ENCODE peak calls at places on chromosomes 3 and 15, in seven cellular contexts. One of them, this sample, is unnamed.

GRCh38 chr3:49721165-49721860 is 1.8 kb upstream of the AMIGO3 start:
- DNase-seq in stimulated activated CD4-positive, alpha-beta T cell treated with anti-CD3 and anti-CD28 coated beads, Interleukin-1b, Interleukin-23, amount 100 ng/mL, for 24 hours: no peak
- DNase-seq in Panc1: no peak
- DNase-seq in fibroblast of the aortic adventitia: no peak
- DNase-seq in mucosa of descending colon: peak
- DNase-seq in NCI-H446 treated with DMSO at 0.1 percent for 48 hours: no peak
- DNase-seq in lower leg skin: no peak
- DNase-seq in this sample: no peak

GRCh38 chr3:146889616-146890015 is 284.5 kb upstream of the PLSCR5 start:
- DNase-seq in stimulated activated CD4-positive, alpha-beta T cell treated with anti-CD3 and anti-CD28 coated beads, Interleukin-1b, Interleukin-23, amount 100 ng/mL, for 24 hours: no peak
- DNase-seq in Panc1: no peak
- DNase-seq in fibroblast of the aortic adventitia: no peak
- DNase-seq in mucosa of descending colon: no peak
- DNase-seq in NCI-H446 treated with DMSO at 0.1 percent for 48 hours: no peak
- DNase-seq in lower leg skin: no peak
- DNase-seq in this sample: no peak

GRCh38 chr15:92810418-92811138 is 89.5 kb upstream of the CHD2 start:
- DNase-seq in stimulated activated CD4-positive, alpha-beta T cell treated with anti-CD3 and anti-CD28 coated beads, Interleukin-1b, Interleukin-23, amount 100 ng/mL, for 24 hours: peak
- DNase-seq in Panc1: no peak
- DNase-seq in fibroblast of the aortic adventitia: peak
- DNase-seq in mucosa of descending colon: peak
- DNase-seq in NCI-H446 treated with DMSO at 0.1 percent for 48 hours: peak
- DNase-seq in lower leg skin: peak
- DNase-seq in this sample: peak

GRCh38 chr3:185081516-185081915 is 71.3 kb downstream of the C3orf70 start:
- DNase-seq in stimulated activated CD4-positive, alpha-beta T cell treated with anti-CD3 and anti-CD28 coated beads, Interleukin-1b, Interleukin-23, amount 100 ng/mL, for 24 hours: no peak
- DNase-seq in Panc1: no peak
- DNase-seq in fibroblast of the aortic adventitia: no peak
- DNase-seq in mucosa of descending colon: no peak
- DNase-seq in NCI-H446 treated with DMSO at 0.1 percent for 48 hours: no peak
- DNase-seq in lower leg skin: no peak
- DNase-seq in this sample: no peak

GRCh38 chr3:100020876-100021644 is 93.2 kb downstream of the FILIP1L start:
- DNase-seq in stimulated activated CD4-positive, alpha-beta T cell treated with anti-CD3 and anti-CD28 coated beads, Interleukin-1b, Interleukin-23, amount 100 ng/mL, for 24 hours: no peak
- DNase-seq in Panc1: no peak
- DNase-seq in fibroblast of the aortic adventitia: peak
- DNase-seq in mucosa of descending colon: no peak
- DNase-seq in NCI-H446 treated with DMSO at 0.1 percent for 48 hours: no peak
- DNase-seq in lower leg skin: no peak
- DNase-seq in this sample: no peak

GRCh38 chr15:62539236-62539635 is 374.2 kb upstream of the C2CD4B start:
- DNase-seq in stimulated activated CD4-positive, alpha-beta T cell treated with anti-CD3 and anti-CD28 coated beads, Interleukin-1b, Interleukin-23, amount 100 ng/mL, for 24 hours: no peak
- DNase-seq in Panc1: no peak
- DNase-seq in fibroblast of the aortic adventitia: no peak
- DNase-seq in mucosa of descending colon: no peak
- DNase-seq in NCI-H446 treated with DMSO at 0.1 percent for 48 hours: no peak
- DNase-seq in lower leg skin: no peak
- DNase-seq in this sample: no peak

GRCh38 chr15:80403712-80404056 is 498 bp upstream of the ARNT2 start:
- DNase-seq in stimulated activated CD4-positive, alpha-beta T cell treated with anti-CD3 and anti-CD28 coated beads, Interleukin-1b, Interleukin-23, amount 100 ng/mL, for 24 hours: no peak
- DNase-seq in Panc1: no peak
- DNase-seq in fibroblast of the aortic adventitia: no peak
- DNase-seq in mucosa of descending colon: peak
- DNase-seq in NCI-H446 treated with DMSO at 0.1 percent for 48 hours: no peak
- DNase-seq in lower leg skin: no peak
- DNase-seq in this sample: peak

GRCh38 chr3:80618295-80619256 is 850.8 kb upstream of the ROBO1 start:
- DNase-seq in stimulated activated CD4-positive, alpha-beta T cell treated with anti-CD3 and anti-CD28 coated beads, Interleukin-1b, Interleukin-23, amount 100 ng/mL, for 24 hours: no peak
- DNase-seq in Panc1: no peak
- DNase-seq in fibroblast of the aortic adventitia: no peak
- DNase-seq in mucosa of descending colon: no peak
- DNase-seq in NCI-H446 treated with DMSO at 0.1 percent for 48 hours: no peak
- DNase-seq in lower leg skin: no peak
- DNase-seq in this sample: no peak

This sample was measured in NCI-H1694.